ENCODE peak calls at places on chromosome 6, in ten cellular contexts. Q, F, I, Z, L, P, O, E, X and T are unnamed samples.

GRCh38 chr6:56803594-56803993 is 151.3 kb upstream of the BEND6 start:
- DNase-seq in I (no peak), E (peak; percentile 33), Q (no peak), F (no peak), X (no peak), L (peak; percentile 26), Z (no peak), P (peak; percentile 77), O (no peak), T (no peak)

GRCh38 chr6:4320860-4321259 is 185.5 kb upstream of the ECI2 start:
- DNase-seq in P (peak; percentile 86), X (peak; percentile 77), I (no peak), L (peak; percentile 96), O (no peak), F (no peak), Q (no peak), Z (no peak), E (peak; percentile 97), T (no peak)

GRCh38 chr6:42142118-42142835 is at the start of gene C6orf132:
- DNase-seq in L (peak; percentile 50), F (peak; percentile 60), P (peak; percentile 45), O (no peak), E (peak; percentile 63), Z (no peak), I (peak; percentile 86), Q (no peak), X (no peak), T (no peak)

GRCh38 chr6:122381494-122382083 is 17.9 kb upstream of the HSF2 start:
- DNase-seq in L (peak; percentile 74), X (peak; percentile 43), Q (peak; percentile 49), P (peak; percentile 86), Z (peak; percentile 73), F (peak; percentile 36), I (peak; percentile 79), O (peak; percentile 45), E (peak; percentile 83), T (peak; percentile 20)

GRCh38 chr6:8940356-8940755 is 505.0 kb upstream of the SLC35B3 start:
- DNase-seq in Z (no peak), F (no peak), E (peak; percentile 1), I (no peak), O (no peak), P (no peak), Q (no peak), X (no peak), L (peak; percentile 10), T (no peak)

GRCh38 chr6:71287038-71287437 is 1.6 kb upstream of the OGFRL1 start:
- DNase-seq in X (no peak), I (no peak), L (no peak), P (no peak), O (no peak), Z (peak; percentile 80), E (peak; percentile 50), F (peak; percentile 29), Q (no peak), T (no peak)

GRCh38 chr6:133956413-133957049 is 3.5 kb downstream of the TBPL1 start:
- DNase-seq in P (no peak), L (no peak), E (no peak), I (no peak), X (no peak), O (no peak), F (no peak), Z (no peak), Q (no peak), T (no peak)

GRCh38 chr6:136969930-136970329 is 47.8 kb downstream of the SLC35D3 start:
- DNase-seq in L (no peak), Z (no peak), F (no peak), X (no peak), O (no peak), I (no peak), Q (no peak), E (no peak), P (no peak), T (no peak)

GRCh38 chr6:32954212-32954745 is 1.4 kb upstream of the HLA-DMA start:
- DNase-seq in P (no peak), O (no peak), X (no peak), Q (no peak), L (no peak), Z (no peak), F (no peak), I (no peak), E (no peak), T (no peak)

GRCh38 chr6:94623586-94623985 is 953.7 kb upstream of the MANEA start:
- DNase-seq in Q (no peak), E (no peak), X (no peak), P (no peak), Z (no peak), L (no peak), I (no peak), F (no peak), O (no peak), T (no peak)

GRCh38 chr6:144528605-144529425 is 243.7 kb downstream of the UTRN start:
- DNase-seq in X (no peak), O (no peak), L (peak; percentile 8), Z (no peak), E (peak; percentile 83), I (peak; percentile 79), F (peak; percentile 31), Q (no peak), P (peak; percentile 47), T (no peak)

GRCh38 chr6:107129370-107129925 is 14.1 kb upstream of the BEND3 start:
- DNase-seq in O (no peak), Z (no peak), L (no peak), E (no peak), X (no peak), F (no peak), P (peak; percentile 62), Q (no peak), I (no peak), T (no peak)

GRCh38 chr6:151317995-151318365 is 73.4 kb downstream of the ZBTB2 start:
- DNase-seq in E (no peak), Q (no peak), X (no peak), I (no peak), O (no peak), F (no peak), Z (no peak), P (no peak), L (no peak), T (no peak)

GRCh38 chr6:144265390-144265789 is 19.7 kb upstream of the UTRN start:
- DNase-seq in P (peak; percentile 86), F (no peak), E (peak; percentile 89), L (peak; percentile 94), O (no peak), I (peak; percentile 86), Z (no peak), Q (no peak), X (no peak), T (no peak)

GRCh38 chr6:128139519-128139918 is 238.7 kb upstream of the THEMIS start:
- DNase-seq in Z (no peak), X (no peak), P (peak; percentile 41), Q (no peak), L (peak; percentile 64), E (peak; percentile 82), I (no peak), O (no peak), F (no peak), T (no peak)

GRCh38 chr6:44397424-44398169 is 10.1 kb downstream of the CDC5L start:
- DNase-seq in L (peak; percentile 20), O (no peak), F (no peak), Q (no peak), I (no peak), E (no peak), P (no peak), Z (no peak), X (no peak), T (no peak)

GRCh38 chr6:158418501-158418900 is 106.2 kb downstream of the TULP4 start:
- DNase-seq in O (no peak), F (no peak), E (peak; percentile 87), I (no peak), P (peak; percentile 77), Z (no peak), L (no peak), X (no peak), Q (no peak), T (no peak)

GRCh38 chr6:142612956-142613355 is 311.1 kb downstream of the ADGRG6 start:
- DNase-seq in I (no peak), P (no peak), Q (no peak), O (no peak), X (no peak), F (no peak), Z (no peak), E (no peak), L (no peak), T (no peak)

GRCh38 chr6:133587841-133588240 is 301.1 kb upstream of the TCF21 start:
- DNase-seq in F (no peak), L (peak; percentile 54), O (no peak), X (no peak), I (no peak), P (peak; percentile 29), Q (no peak), E (peak; percentile 79), Z (no peak), T (no peak)

GRCh38 chr6:113695506-113695905 is 161.6 kb upstream of the MARCKS start:
- DNase-seq in O (no peak), L (no peak), Q (no peak), X (no peak), Z (peak; percentile 99), I (no peak), P (peak; percentile 95), E (peak; percentile 94), F (no peak), T (no peak)

GRCh38 chr6:105616521-105616920 is 213.6 kb upstream of the PREP start:
- DNase-seq in F (no peak), Z (no peak), Q (no peak), I (no peak), X (no peak), P (no peak), E (no peak), L (peak; percentile 47), O (no peak), T (no peak)

GRCh38 chr6:27553123-27553904 is 80.4 kb upstream of the ZNF184 start:
- DNase-seq in F (no peak), P (peak; percentile 31), Q (no peak), L (peak; percentile 89), I (peak; percentile 83), E (peak; percentile 77), O (no peak), X (peak; percentile 76), Z (no peak), T (no peak)

GRCh38 chr6:151044465-151045441 is 179.3 kb downstream of the MTHFD1L start:
- DNase-seq in Q (no peak), X (no peak), O (no peak), P (peak; percentile 84), L (peak; percentile 88), F (peak; percentile 59), I (peak; percentile 91), E (peak; percentile 94), Z (no peak), T (peak; percentile 51)

GRCh38 chr6:69768664-69769063 is 28.1 kb downstream of the LMBRD1 start:
- DNase-seq in Q (no peak), Z (no peak), I (no peak), L (peak; percentile 26), O (no peak), F (no peak), P (peak; percentile 10), X (no peak), E (no peak), T (no peak)

GRCh38 chr6:2611092-2611491 is 139.6 kb downstream of the MYLK4 start:
- DNase-seq in I (no peak), Z (no peak), O (no peak), P (peak; percentile 57), F (no peak), Q (no peak), L (peak; percentile 26), X (no peak), E (peak; percentile 72), T (no peak)

GRCh38 chr6:102028173-102028572 is 634.7 kb downstream of the GRIK2 start:
- DNase-seq in L (no peak), F (no peak), Q (no peak), I (no peak), Z (no peak), P (no peak), X (no peak), E (no peak), O (no peak), T (no peak)

GRCh38 chr6:108874470-108875160 is 26.4 kb downstream of the ARMC2 start:
- DNase-seq in E (peak; percentile 90), L (peak; percentile 44), P (peak; percentile 82), Z (peak; percentile 87), F (no peak), O (no peak), X (no peak), I (no peak), Q (peak; percentile 30), T (no peak)

GRCh38 chr6:105433723-105434122 is 30.8 kb upstream of the PREP start:
- DNase-seq in E (no peak), Q (no peak), L (peak; percentile 33), F (no peak), X (no peak), Z (no peak), I (no peak), O (no peak), P (no peak), T (no peak)